ENCODE peak calls at places on chromosome 14, in five cellular contexts. E, Y, Q, M and X are unnamed samples.

GRCh38 chr14:38184132-38184531 is 23.6 kb upstream of the SSTR1 start:
- DNase-seq in E (no peak), Y (no peak), Q (no peak), M (no peak), X (no peak)

GRCh38 chr14:37931998-37932397 is 275.7 kb upstream of the SSTR1 start:
- DNase-seq in E (no peak), Y (no peak), Q (no peak), M (no peak), X (no peak)

GRCh38 chr14:54147285-54147684 is 190.7 kb upstream of the BMP4 start:
- DNase-seq in E (no peak), Y (no peak), Q (no peak), M (no peak), X (peak; percentile 53)

GRCh38 chr14:59161571-59162175 is 26.8 kb upstream of the DAAM1 start:
- DNase-seq in E (no peak), Y (no peak), Q (no peak), M (peak; percentile 47), X (peak; percentile 96)

GRCh38 chr14:101019974-101020710 is 116.6 kb upstream of the RTL1 start:
- DNase-seq in E (no peak), Y (no peak), Q (peak; percentile 9), M (no peak), X (no peak)

GRCh38 chr14:39229222-39229543 is 4.5 kb upstream of the MIA2 start:
- DNase-seq in E (no peak), Y (no peak), Q (no peak), M (no peak), X (no peak)

GRCh38 chr14:75989134-75989533 is 3.6 kb downstream of the IFT43 start:
- DNase-seq in E (no peak), Y (no peak), Q (no peak), M (no peak), X (peak; percentile 57)

GRCh38 chr14:80266930-80267329 is 55.6 kb upstream of the DIO2 start:
- DNase-seq in E (no peak), Y (no peak), Q (no peak), M (no peak), X (no peak)

GRCh38 chr14:55592426-55592825 is 12.4 kb downstream of the KTN1 start:
- DNase-seq in E (no peak), Y (no peak), Q (no peak), M (no peak), X (no peak)

GRCh38 chr14:92785601-92786426 is 8.3 kb upstream of the GOLGA5 start:
- DNase-seq in E (no peak), Y (peak; percentile 70), Q (peak; percentile 29), M (no peak), X (peak; percentile 94)

GRCh38 chr14:33567736-33568124 is 383.1 kb downstream of the EGLN3 start:
- DNase-seq in E (no peak), Y (no peak), Q (no peak), M (no peak), X (peak; percentile 50)

GRCh38 chr14:59997496-59997895 is 77.6 kb downstream of the LRRC9 start:
- DNase-seq in E (no peak), Y (no peak), Q (no peak), M (no peak), X (peak; percentile 11)

GRCh38 chr14:32513571-32514009 is 184.5 kb downstream of the AKAP6 start:
- DNase-seq in E (no peak), Y (no peak), Q (no peak), M (no peak), X (no peak)

GRCh38 chr14:24885410-24885913 is 164.5 kb downstream of the STXBP6 start:
- DNase-seq in E (no peak), Y (no peak), Q (no peak), M (no peak), X (no peak)

GRCh38 chr14:102481371-102481770 is 28.2 kb downstream of the ANKRD9 start:
- DNase-seq in E (no peak), Y (no peak), Q (no peak), M (no peak), X (no peak)

GRCh38 chr14:61099221-61099835 is 118.3 kb downstream of the SLC38A6 start:
- DNase-seq in E (no peak), Y (no peak), Q (no peak), M (no peak), X (no peak)

GRCh38 chr14:76717508-76717907 is 43.8 kb upstream of the VASH1 start:
- DNase-seq in E (no peak), Y (no peak), Q (no peak), M (no peak), X (no peak)

GRCh38 chr14:96793547-96793946 is 3.6 kb upstream of the VRK1 start:
- DNase-seq in E (no peak), Y (no peak), Q (no peak), M (no peak), X (no peak)

GRCh38 chr14:96888158-96888557 is 91.0 kb downstream of the VRK1 start:
- DNase-seq in E (no peak), Y (no peak), Q (no peak), M (no peak), X (no peak)

GRCh38 chr14:76490735-76491134 is 114.8 kb downstream of the ESRRB start:
- DNase-seq in E (no peak), Y (no peak), Q (no peak), M (peak; percentile 11), X (no peak)

GRCh38 chr14:95066427-95066986 is 90.8 kb downstream of the DICER1 start:
- DNase-seq in E (no peak), Y (no peak), Q (no peak), M (no peak), X (no peak)

GRCh38 chr14:99065551-99065950 is 206.4 kb downstream of the BCL11B start:
- DNase-seq in E (no peak), Y (no peak), Q (no peak), M (no peak), X (no peak)

GRCh38 chr14:100440758-100441203 is 117.6 kb downstream of the SLC25A47 start:
- DNase-seq in E (no peak), Y (no peak), Q (no peak), M (no peak), X (no peak)

GRCh38 chr14:105538481-105539049 is 12.2 kb downstream of the TMEM121 start:
- DNase-seq in E (no peak), Y (no peak), Q (no peak), M (no peak), X (no peak)

GRCh38 chr14:43900173-43900655 is 606.9 kb downstream of the FSCB start:
- DNase-seq in E (no peak), Y (no peak), Q (no peak), M (no peak), X (no peak)

GRCh38 chr14:77799863-77800730 is at the start of gene ADCK1:
- DNase-seq in E (no peak), Y (peak; percentile 84), Q (peak; percentile 86), M (peak; percentile 74), X (peak; percentile 80)
- H3K14ac ChIP-seq in E (no peak within 1 kb of the TSS), Y (peak within 1 kb of the TSS; percentile 86), Q (peak within 1 kb of the TSS; percentile 53), M (peak within 1 kb of the TSS; percentile 71), X (peak within 1 kb of the TSS; percentile 86)

GRCh38 chr14:68958553-68958952 is 20.5 kb downstream of the ACTN1 start:
- DNase-seq in E (no peak), Y (no peak), Q (no peak), M (no peak), X (peak; percentile 71)

GRCh38 chr14:68960123-68960522 is 19.0 kb downstream of the ACTN1 start:
- DNase-seq in E (no peak), Y (no peak), Q (no peak), M (no peak), X (no peak)

GRCh38 chr14:68959035-68959434 is 20.1 kb downstream of the ACTN1 start:
- DNase-seq in E (no peak), Y (no peak), Q (no peak), M (no peak), X (peak; percentile 57)

GRCh38 chr14:68956728-68957127 is 22.4 kb downstream of the ACTN1 start:
- DNase-seq in E (no peak), Y (no peak), Q (no peak), M (no peak), X (peak; percentile 57)

DNA sequence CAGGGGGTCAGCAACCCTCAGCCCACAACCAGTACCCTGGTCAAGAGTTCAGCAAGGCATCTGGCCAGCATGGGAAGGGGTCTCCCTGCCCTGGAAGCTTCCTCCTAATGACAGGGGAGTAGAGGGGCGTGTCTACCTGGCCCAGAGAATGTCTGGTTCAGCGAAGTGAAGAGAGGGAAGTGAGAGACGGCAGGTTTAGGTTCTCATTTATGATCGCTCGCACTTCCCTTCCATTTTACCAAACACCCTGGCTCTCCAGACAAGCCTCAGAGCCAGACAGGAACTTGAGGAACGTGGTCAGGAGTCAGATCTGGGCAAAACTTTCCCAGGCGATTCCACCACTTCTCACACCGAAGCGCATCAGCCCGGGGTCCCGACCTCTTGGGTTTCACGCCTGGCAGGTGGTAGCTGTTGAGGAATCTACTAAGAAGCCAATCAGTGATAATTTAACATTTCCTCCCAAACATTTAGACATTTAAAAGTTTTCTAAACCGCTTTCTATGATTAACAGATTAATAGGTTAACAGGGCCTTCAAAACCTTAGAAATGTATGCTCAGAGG is 21.3 kb downstream of the ACTN1 start:
- DNase-seq in E (no peak), Y (no peak), Q (no peak), M (no peak), X (no peak)
- H2BK12ac ChIP-seq in E (no peak overlapping the region), Y (no peak overlapping the region), Q (no peak overlapping the region), M (no peak overlapping the region), X (no peak overlapping the region)

DNA sequence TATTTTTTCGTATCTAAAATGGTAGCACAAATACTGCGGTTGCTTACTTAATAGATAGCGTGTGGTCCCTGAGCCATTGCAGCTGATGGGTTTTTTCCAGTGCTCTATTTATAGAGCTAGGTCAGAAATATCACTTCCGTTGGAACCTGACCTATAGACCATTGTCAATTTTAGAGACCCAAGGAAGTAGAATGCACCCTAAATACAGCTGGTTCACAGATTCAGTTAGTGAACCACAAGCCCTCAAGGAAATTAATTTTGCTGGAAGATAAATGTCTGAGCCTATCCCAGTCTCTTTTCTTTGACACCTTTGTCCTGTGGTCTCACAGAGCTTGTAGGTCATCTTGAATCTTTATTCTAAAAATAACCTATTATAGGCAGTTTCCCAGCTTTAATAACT is 391.0 kb downstream of the ZFP36L1 start:
- DNase-seq in E (no peak), Y (no peak), Q (no peak), M (no peak), X (peak; percentile 39)
- H3K14ac ChIP-seq in E (no peak overlapping the region), Y (no peak overlapping the region), Q (no peak overlapping the region), M (no peak overlapping the region), X (no peak overlapping the region)

GRCh38 chr14:64928239-64929002 is 14.1 kb downstream of the GPX2 start:
- DNase-seq in E (no peak), Y (no peak), Q (no peak), M (no peak), X (no peak)

GRCh38 chr14:64930085-64930843 is 12.3 kb downstream of the GPX2 start:
- DNase-seq in E (no peak), Y (no peak), Q (no peak), M (no peak), X (no peak)

GRCh38 chr14:64929003-64929337 is 13.6 kb downstream of the GPX2 start:
- DNase-seq in E (no peak), Y (no peak), Q (no peak), M (no peak), X (no peak)

GRCh38 chr14:64932231-64932630 is 10.3 kb downstream of the GPX2 start:
- DNase-seq in E (no peak), Y (no peak), Q (no peak), M (no peak), X (no peak)

DNA sequence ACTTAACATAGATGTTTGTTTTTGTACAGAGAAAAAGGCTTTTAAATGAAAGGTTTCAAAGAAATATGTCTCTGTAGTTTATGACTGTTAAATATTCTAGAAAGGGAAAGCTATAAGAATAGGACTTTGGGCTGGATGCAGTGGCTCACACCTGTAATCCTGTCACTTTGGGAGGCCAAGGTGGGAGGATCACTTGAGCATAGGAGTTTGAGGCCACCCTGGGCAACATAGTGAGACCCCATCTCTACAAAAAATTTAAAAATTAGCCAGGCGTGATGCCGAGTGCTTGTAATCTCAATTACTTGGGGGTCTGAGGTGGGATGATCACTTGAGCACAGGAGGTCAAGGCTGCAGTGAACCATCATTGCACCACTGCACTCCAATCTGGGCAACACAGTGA is 11.4 kb downstream of the GPX2 start:
- DNase-seq in E (no peak), Y (no peak), Q (no peak), M (no peak), X (no peak)
- H2BK12ac ChIP-seq in E (no peak overlapping the region), Y (no peak overlapping the region), Q (no peak overlapping the region), M (no peak overlapping the region), X (no peak overlapping the region)